ENCODE peak calls at places on chromosomes 11 and 22, in four cellular contexts. One of them, this sample, is unnamed. For H3K36me3, the result is how much of the 10 kb centered on the place peaks cover.

GRCh38 chr22:43004362-43005035 is 10.4 kb downstream of the PACSIN2 start:
- DNase-seq in mammary epithelial cell: no peak
- DNase-seq in fibroblast of lung: peak
- DNase-seq in HCT116: no peak
- DNase-seq in this sample: no peak

GRCh38 chr22:29375436-29376076 is 12.8 kb downstream of the AP1B1 start:
- DNase-seq in mammary epithelial cell: no peak
- DNase-seq in fibroblast of lung: no peak
- DNase-seq in HCT116: no peak
- DNase-seq in this sample: no peak

GRCh38 chr11:65424200-65425104 is 1.9 kb downstream of the NEAT1 start:
- DNase-seq in mammary epithelial cell: peak
- DNase-seq in fibroblast of lung: peak
- DNase-seq in HCT116: no peak
- DNase-seq in this sample: peak

GRCh38 chr22:50011447-50012200 is 941 bp downstream of the IL17REL start:
- DNase-seq in mammary epithelial cell: no peak
- DNase-seq in fibroblast of lung: no peak
- DNase-seq in HCT116: no peak
- DNase-seq in this sample: no peak

GRCh38 chr11:119134389-119134978 is 13.1 kb downstream of the HINFP start:
- DNase-seq in mammary epithelial cell: no peak
- DNase-seq in fibroblast of lung: no peak
- DNase-seq in HCT116: no peak
- DNase-seq in this sample: peak

GRCh38 chr11:7638710-7639642 is 34.3 kb downstream of the CYB5R2 start:
- DNase-seq in mammary epithelial cell: no peak
- DNase-seq in fibroblast of lung: no peak
- DNase-seq in HCT116: no peak
- DNase-seq in this sample: no peak

GRCh38 chr11:83019888-83020579 is 51.7 kb downstream of the RAB30 start:
- DNase-seq in mammary epithelial cell: peak
- DNase-seq in fibroblast of lung: no peak
- DNase-seq in HCT116: no peak
- DNase-seq in this sample: no peak

GRCh38 chr11:105878510-105878909 is 143.5 kb downstream of the MSANTD4 start:
- DNase-seq in mammary epithelial cell: no peak
- DNase-seq in fibroblast of lung: no peak
- DNase-seq in HCT116: no peak
- DNase-seq in this sample: no peak

GRCh38 chr11:123742778-123743177 is 1.3 kb upstream of the ZNF202 start:
- DNase-seq in mammary epithelial cell: no peak
- DNase-seq in fibroblast of lung: no peak
- DNase-seq in HCT116: no peak
- DNase-seq in this sample: no peak

GRCh38 chr11:69583068-69583467 is 57.9 kb upstream of the CCND1 start:
- DNase-seq in mammary epithelial cell: no peak
- DNase-seq in fibroblast of lung: no peak
- DNase-seq in HCT116: no peak
- DNase-seq in this sample: no peak

DNA sequence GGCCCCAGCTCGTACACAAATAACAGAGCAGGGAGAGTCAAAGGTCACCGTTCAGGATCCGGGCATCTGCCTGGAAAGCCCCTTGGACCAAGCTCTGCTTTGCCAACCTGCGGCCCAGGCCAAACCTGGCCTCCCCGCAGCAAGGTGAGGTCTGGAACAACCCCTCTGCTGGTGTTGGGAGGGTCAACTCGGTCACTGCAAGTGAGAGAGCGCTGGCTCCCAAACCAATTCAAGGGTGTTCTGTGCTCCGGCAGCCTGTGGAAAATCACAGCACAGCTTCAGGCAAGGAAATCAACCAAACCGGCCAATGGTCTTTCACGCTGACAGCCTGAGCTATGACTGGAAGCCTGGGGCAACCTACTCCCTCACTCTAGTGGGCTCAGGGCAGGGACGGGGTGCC is 63.4 kb downstream of the MYH9 start:
- DNase-seq in mammary epithelial cell: no peak
- DNase-seq in fibroblast of lung: no peak
- DNase-seq in HCT116: no peak
- DNase-seq in this sample: no peak
- H3K27ac ChIP-seq in mammary epithelial cell: peak
- H3K27ac ChIP-seq in fibroblast of lung: peak
- H3K27ac ChIP-seq in HCT116: no peak
- H3K27ac ChIP-seq in this sample: no peak

GRCh38 chr22:26170112-26170492 is 840 bp downstream of the SEZ6L start:
- DNase-seq in mammary epithelial cell: no peak
- DNase-seq in fibroblast of lung: no peak
- DNase-seq in HCT116: no peak
- DNase-seq in this sample: no peak
- TF ChIP-seq EZH2 in mammary epithelial cell: peak
- TF ChIP-seq EZH2 in fibroblast of lung: peak
- TF ChIP-seq EZH2 in HCT116: no peak
- TF ChIP-seq EZH2 in this sample: no peak

GRCh38 chr11:34145073-34145472 is 39.6 kb downstream of the NAT10 start:
- DNase-seq in mammary epithelial cell: no peak
- DNase-seq in fibroblast of lung: no peak
- DNase-seq in HCT116: no peak
- DNase-seq in this sample: no peak
- H3K36me3 ChIP-seq in mammary epithelial cell: under half
- H3K36me3 ChIP-seq in fibroblast of lung: under half
- H3K36me3 ChIP-seq in HCT116: half or more
- H3K36me3 ChIP-seq in this sample: under half

DNA sequence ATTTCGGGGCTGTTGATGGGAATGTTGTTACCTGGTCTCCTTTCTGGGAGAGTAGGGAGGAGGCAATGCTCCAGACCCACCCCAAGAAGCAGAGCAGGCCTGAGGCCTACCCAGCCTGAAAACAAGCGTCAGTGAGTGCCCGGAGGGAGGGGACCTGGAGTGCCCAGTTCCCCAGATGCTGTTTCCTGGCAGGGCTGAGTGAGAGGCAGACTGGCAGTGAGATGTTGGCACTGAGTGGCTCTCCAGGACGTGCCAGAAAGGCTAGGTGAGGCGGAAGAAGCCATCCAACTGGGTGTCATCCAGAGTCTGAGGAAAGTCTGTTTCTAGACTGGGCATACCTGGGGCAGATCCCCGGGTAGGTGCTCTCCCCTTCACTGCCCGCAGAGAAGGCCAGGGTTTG is 1.3 kb downstream of the POU2F3 start:
- DNase-seq in mammary epithelial cell: no peak
- DNase-seq in fibroblast of lung: no peak
- DNase-seq in HCT116: no peak
- DNase-seq in this sample: no peak
- H3K27ac ChIP-seq in mammary epithelial cell: no peak
- H3K27ac ChIP-seq in fibroblast of lung: no peak
- H3K27ac ChIP-seq in HCT116: no peak
- H3K27ac ChIP-seq in this sample: no peak

DNA sequence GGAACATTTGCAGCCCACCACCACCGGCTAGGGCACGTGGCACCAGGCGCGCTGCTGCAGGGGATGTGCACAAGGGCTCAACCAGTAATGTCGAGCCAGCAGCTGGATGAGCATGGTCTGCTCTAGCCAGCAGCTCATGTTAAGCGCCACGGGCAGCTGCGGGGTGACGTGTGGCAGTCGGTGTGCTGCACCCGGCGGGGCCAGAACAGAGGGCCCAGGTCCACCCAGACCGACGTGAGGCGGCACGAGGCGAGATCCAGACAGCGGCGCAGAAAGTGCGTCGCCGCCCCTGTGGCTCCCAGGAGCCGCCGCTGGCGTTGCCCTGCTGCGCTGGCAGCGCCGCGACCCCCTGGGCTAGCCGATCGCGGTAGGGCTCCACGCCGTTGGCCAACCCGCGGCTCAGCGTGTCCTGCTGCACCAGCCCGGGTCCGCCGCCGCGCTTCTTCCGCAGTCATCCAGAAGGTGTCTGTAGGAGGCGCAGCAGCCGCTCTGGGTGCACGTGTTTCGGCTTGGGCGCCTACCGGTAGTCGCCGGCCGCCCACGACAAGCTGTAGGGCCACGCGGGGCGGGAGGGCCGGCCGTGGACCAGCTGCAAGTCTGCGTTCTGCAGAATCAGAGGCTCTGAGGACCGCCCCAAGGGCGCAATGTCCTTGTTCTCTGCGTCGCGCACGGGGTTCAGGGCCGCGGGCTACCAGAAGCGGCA is 4.6 kb upstream of the GALR3 start:
- DNase-seq in mammary epithelial cell: peak
- DNase-seq in fibroblast of lung: peak
- DNase-seq in HCT116: no peak
- DNase-seq in this sample: no peak
- TF ChIP-seq EZH2 in mammary epithelial cell: no peak
- TF ChIP-seq EZH2 in fibroblast of lung: no peak
- TF ChIP-seq EZH2 in HCT116: no peak
- TF ChIP-seq EZH2 in this sample: no peak

GRCh38 chr22:30926706-30927105 is 41.9 kb downstream of the MORC2 start:
- DNase-seq in mammary epithelial cell: no peak
- DNase-seq in fibroblast of lung: no peak
- DNase-seq in HCT116: no peak
- DNase-seq in this sample: no peak
- H3K36me3 ChIP-seq in mammary epithelial cell: under half
- H3K36me3 ChIP-seq in fibroblast of lung: under half
- H3K36me3 ChIP-seq in HCT116: under half
- H3K36me3 ChIP-seq in this sample: under half

GRCh38 chr22:24975125-24975640 is 22.7 kb downstream of the KIAA1671 start:
- DNase-seq in mammary epithelial cell: no peak
- DNase-seq in fibroblast of lung: no peak
- DNase-seq in HCT116: no peak
- DNase-seq in this sample: no peak
- H3K27ac ChIP-seq in mammary epithelial cell: peak
- H3K27ac ChIP-seq in fibroblast of lung: no peak
- H3K27ac ChIP-seq in HCT116: no peak
- H3K27ac ChIP-seq in this sample: no peak

DNA sequence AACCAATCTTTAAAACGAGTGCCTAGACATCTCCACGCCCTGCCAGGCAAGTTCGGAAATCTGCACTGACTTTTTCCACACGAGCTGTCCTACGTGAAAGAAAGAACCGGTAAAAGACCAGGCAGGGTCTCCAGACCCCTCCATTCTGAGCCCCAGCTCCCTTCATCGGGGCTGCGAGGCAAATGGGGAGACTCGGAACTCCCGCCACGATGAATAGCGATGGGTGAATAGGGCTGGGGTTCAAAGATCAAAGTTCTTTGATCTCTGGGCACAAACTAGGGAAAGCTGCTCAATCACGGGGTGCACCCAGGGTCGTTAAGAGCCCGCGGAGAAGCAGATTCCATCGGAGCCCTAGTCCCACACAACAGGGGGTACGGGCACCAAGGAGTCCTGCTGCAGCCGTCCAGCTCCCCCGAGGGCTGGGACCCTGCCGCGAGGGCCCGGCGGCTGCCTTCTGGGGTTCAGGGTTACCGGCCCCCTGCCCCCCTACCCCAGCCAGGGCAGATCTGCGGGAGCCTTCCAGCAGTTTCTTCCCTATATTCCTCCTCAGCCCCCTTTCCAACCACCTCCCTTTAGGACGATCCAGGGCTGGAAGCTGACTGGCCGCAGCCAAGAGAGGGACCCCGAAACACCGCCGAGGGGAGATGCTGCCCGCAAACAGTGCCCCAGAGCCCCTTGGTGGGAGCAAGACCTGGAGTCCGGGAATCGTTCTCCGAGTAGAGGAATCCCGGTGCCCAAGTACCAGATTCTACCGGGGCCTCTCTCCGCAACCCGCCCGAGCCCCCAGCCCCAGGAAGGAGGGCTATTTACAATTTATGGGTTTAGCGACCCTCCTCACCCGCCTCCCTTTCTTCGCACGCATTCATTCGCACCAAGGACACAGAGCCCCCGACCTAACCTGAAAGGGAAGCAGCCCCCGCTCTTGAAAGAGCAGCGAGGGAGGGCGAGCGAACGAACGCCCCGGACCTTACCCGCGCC is 952 bp downstream of the LRP4 start:
- DNase-seq in mammary epithelial cell: no peak
- DNase-seq in fibroblast of lung: no peak
- DNase-seq in HCT116: no peak
- DNase-seq in this sample: no peak
- TF ChIP-seq EZH2 in mammary epithelial cell: no peak
- TF ChIP-seq EZH2 in fibroblast of lung: no peak
- TF ChIP-seq EZH2 in HCT116: no peak
- TF ChIP-seq EZH2 in this sample: no peak

DNA sequence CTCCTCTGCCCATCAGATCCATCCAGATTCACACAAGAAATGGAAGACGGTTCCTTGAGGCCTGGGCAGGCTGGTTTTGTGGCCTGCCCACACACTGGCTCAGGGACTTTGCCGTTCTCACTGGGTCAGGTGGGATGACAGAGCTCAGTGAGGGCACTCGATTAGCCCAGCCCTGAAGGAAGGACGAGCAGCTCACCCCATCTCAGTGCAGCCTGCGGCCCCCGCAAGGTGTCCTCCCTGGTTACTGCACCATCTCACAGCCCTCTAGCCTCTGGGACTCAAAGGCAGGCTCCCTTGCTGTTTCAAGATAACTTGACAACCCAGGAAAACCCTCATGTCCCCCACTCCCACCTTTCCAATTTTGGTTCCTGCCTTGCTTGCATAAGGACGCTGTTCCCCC is 4.2 kb downstream of the SLC16A8 start:
- DNase-seq in mammary epithelial cell: no peak
- DNase-seq in fibroblast of lung: no peak
- DNase-seq in HCT116: no peak
- DNase-seq in this sample: no peak
- H3K36me3 ChIP-seq in mammary epithelial cell: under half
- H3K36me3 ChIP-seq in fibroblast of lung: under half
- H3K36me3 ChIP-seq in HCT116: under half
- H3K36me3 ChIP-seq in this sample: under half

This sample was measured in PC-3.